ENCODE peak calls at places on chromosomes 6 and 20, in nine cellular contexts. G, F, Z, I, B, W, R, A and U are unnamed samples.

GRCh38 chr6:12148841-12149240 is 136.7 kb downstream of the HIVEP1 start:
- DNase-seq in F (no peak), Z (no peak), I (no peak), R (no peak), B (no peak), G (no peak), A (no peak), W (no peak), U (no peak)

GRCh38 chr20:36466089-36466488 is 75.2 kb upstream of the MYL9 start:
- DNase-seq in B (no peak), I (no peak), W (no peak), R (no peak), G (no peak), F (no peak), Z (no peak), A (no peak), U (no peak)

GRCh38 chr6:138346302-138347195 is 31.2 kb upstream of the SMIM28 start:
- DNase-seq in I (no peak), F (no peak), R (no peak), A (no peak), W (no peak), G (no peak), Z (no peak), B (no peak), U (no peak)

GRCh38 chr6:13924949-13925881 is at the start of gene RNF182:
- DNase-seq in W (no peak), Z (no peak), A (no peak), G (no peak), F (peak; percentile 36), B (no peak), R (no peak), I (no peak), U (no peak)

GRCh38 chr6:148192310-148192709 is 150.3 kb upstream of the SASH1 start:
- DNase-seq in B (peak; percentile 25), G (no peak), F (no peak), I (no peak), Z (no peak), A (no peak), R (no peak), W (no peak), U (no peak)

GRCh38 chr6:82818727-82819126 is 246.9 kb downstream of the UBE3D start:
- DNase-seq in G (no peak), F (no peak), Z (no peak), I (no peak), B (peak; percentile 36), W (no peak), A (no peak), R (no peak), U (no peak)

GRCh38 chr20:23446505-23446904 is 6.2 kb downstream of the CST11 start:
- DNase-seq in A (no peak), I (no peak), Z (no peak), W (peak; percentile 57), G (no peak), R (peak; percentile 18), F (no peak), B (no peak), U (peak; percentile 84)

GRCh38 chr20:63740070-63740500 is 509 bp downstream of the SLC2A4RG start:
- DNase-seq in B (peak; percentile 20), G (peak; percentile 58), F (peak; percentile 67), W (no peak), Z (peak; percentile 53), I (no peak), R (peak; percentile 38), A (no peak), U (peak; percentile 12)

GRCh38 chr20:7841291-7841966 is 98.8 kb downstream of the HAO1 start:
- DNase-seq in G (no peak), F (peak; percentile 0), A (no peak), W (no peak), R (no peak), I (no peak), B (peak; percentile 4), Z (no peak), U (no peak)

GRCh38 chr6:166449641-166450040 is 66.9 kb upstream of the MPC1 start:
- DNase-seq in G (no peak), Z (no peak), R (no peak), W (no peak), I (no peak), B (no peak), F (no peak), A (no peak), U (no peak)

GRCh38 chr6:145189836-145190235 is 545.5 kb downstream of the EPM2A start:
- DNase-seq in Z (no peak), W (no peak), G (no peak), A (no peak), I (no peak), B (no peak), R (no peak), F (no peak), U (no peak)

GRCh38 chr6:72203983-72204382 is 317.6 kb downstream of the RIMS1 start:
- DNase-seq in R (no peak), A (no peak), B (no peak), G (no peak), I (no peak), Z (no peak), W (no peak), F (no peak), U (no peak)

GRCh38 chr6:1001655-1002349 is 308.9 kb upstream of the EXOC2 start:
- DNase-seq in R (no peak), I (no peak), W (no peak), Z (no peak), G (no peak), F (no peak), A (no peak), B (no peak), U (no peak)

GRCh38 chr20:32828029-32828666 is 8.4 kb downstream of the MAPRE1 start:
- DNase-seq in A (no peak), I (no peak), F (no peak), Z (no peak), G (no peak), W (no peak), R (no peak), B (no peak), U (no peak)

GRCh38 chr20:44765647-44766367 is 20.1 kb downstream of the KCNK15 start:
- DNase-seq in R (no peak), G (no peak), I (no peak), A (no peak), B (peak; percentile 46), Z (no peak), F (peak; percentile 41), W (no peak), U (no peak)

GRCh38 chr6:128694303-128695009 is 174.1 kb upstream of the PTPRK start:
- DNase-seq in B (no peak), I (no peak), W (no peak), F (no peak), R (no peak), Z (no peak), A (no peak), G (no peak), U (no peak)

GRCh38 chr20:34249291-34249690 is 8.1 kb downstream of the ASIP start:
- DNase-seq in I (no peak), R (no peak), G (no peak), Z (no peak), A (no peak), B (no peak), W (no peak), F (no peak), U (no peak)

GRCh38 chr20:62225820-62226635 is 6.0 kb upstream of the HRH3 start:
- DNase-seq in W (no peak), R (no peak), G (no peak), F (no peak), I (no peak), A (no peak), B (no peak), Z (no peak), U (no peak)

GRCh38 chr20:20786428-20786827 is 74.0 kb upstream of the RALGAPA2 start:
- DNase-seq in F (no peak), G (no peak), W (peak; percentile 19), I (no peak), R (no peak), Z (no peak), A (no peak), B (no peak), U (no peak)

GRCh38 chr6:43742285-43742684 is 27.7 kb upstream of the VEGFA start:
- DNase-seq in B (no peak), G (no peak), Z (no peak), I (no peak), F (no peak), W (no peak), A (no peak), R (no peak), U (no peak)

GRCh38 chr6:9398794-9399373 is 963.5 kb upstream of the SLC35B3 start:
- DNase-seq in I (no peak), A (no peak), Z (no peak), F (no peak), B (no peak), R (no peak), W (peak; percentile 17), G (no peak), U (no peak)

GRCh38 chr6:166751051-166751595 is 124.1 kb upstream of the RPS6KA2 start:
- DNase-seq in B (peak; percentile 28), R (no peak), G (no peak), I (no peak), A (no peak), Z (no peak), F (no peak), W (no peak), U (no peak)

GRCh38 chr20:24936526-24937407 is 12.3 kb upstream of the CST7 start:
- DNase-seq in B (no peak), A (no peak), F (no peak), R (no peak), W (no peak), G (no peak), Z (no peak), I (no peak), U (no peak)

GRCh38 chr6:148296746-148297145 is 45.9 kb upstream of the SASH1 start:
- DNase-seq in W (no peak), R (no peak), A (no peak), B (no peak), I (no peak), F (no peak), G (no peak), Z (no peak), U (no peak)

GRCh38 chr20:39040116-39040515 is 78.0 kb downstream of the DHX35 start:
- DNase-seq in B (no peak), R (no peak), I (no peak), Z (no peak), G (no peak), W (no peak), A (no peak), F (no peak), U (no peak)

GRCh38 chr6:142679907-142680306 is 265.1 kb downstream of the HIVEP2 start:
- DNase-seq in W (no peak), I (no peak), F (no peak), G (no peak), Z (no peak), A (no peak), R (no peak), B (no peak), U (no peak)

GRCh38 chr6:161132384-161132783 is 140.8 kb downstream of the MAP3K4 start:
- DNase-seq in G (no peak), Z (no peak), W (no peak), F (no peak), A (no peak), B (no peak), I (no peak), R (no peak), U (no peak)

GRCh38 chr20:53657289-53657678 is 63.6 kb upstream of the ZNF217 start:
- DNase-seq in W (no peak), G (no peak), B (no peak), A (no peak), F (no peak), R (no peak), Z (no peak), I (no peak), U (no peak)